ENCODE peak calls at places on chromosomes 4 and X, in ten cellular contexts. D, N, G, V, T, W, Q, S, E and C are unnamed samples.

GRCh38 chr4:57110635-57111546 is 706 bp upstream of the IGFBP7 start:
- DNase-seq in D (peak; percentile 45), N (no peak), G (peak; percentile 10), V (peak; percentile 33), T (peak; percentile 70), W (peak; percentile 60), Q (no peak), S (no peak), E (no peak), C (no peak)

GRCh38 chr4:51853027-51853682 is 10.2 kb downstream of the DCUN1D4 start:
- DNase-seq in D (no peak), N (no peak), G (no peak), V (peak; percentile 13), T (no peak), W (no peak), Q (no peak), S (no peak), E (no peak), C (no peak)

GRCh38 chrX:32937043-32937442 is 274.3 kb downstream of the DMD start:
- DNase-seq in D (no peak), N (no peak), G (no peak), V (peak; percentile 3), T (no peak), W (no peak), Q (no peak), S (no peak), E (no peak), C (no peak)

GRCh38 chr4:129852434-129852833 is 756.5 kb downstream of the C4orf33 start:
- DNase-seq in D (no peak), N (no peak), G (no peak), V (no peak), T (no peak), W (no peak), Q (no peak), S (no peak), E (no peak), C (no peak)

GRCh38 chr4:185902654-185903053 is 90.7 kb upstream of the SORBS2 start:
- DNase-seq in D (no peak), N (no peak), G (no peak), V (no peak), T (no peak), W (no peak), Q (no peak), S (no peak), E (no peak), C (no peak)

GRCh38 chr4:159105761-159106243 is 2.9 kb downstream of the RAPGEF2 start:
- DNase-seq in D (peak; percentile 18), N (no peak), G (peak; percentile 44), V (no peak), T (peak; percentile 47), W (no peak), Q (no peak), S (no peak), E (no peak), C (no peak)

GRCh38 chrX:24231169-24231568 is 81.6 kb downstream of the ZFX start:
- DNase-seq in D (peak; percentile 31), N (no peak), G (no peak), V (no peak), T (peak; percentile 84), W (peak; percentile 76), Q (peak; percentile 64), S (no peak), E (no peak), C (no peak)

GRCh38 chrX:136954930-136955329 is 74.4 kb upstream of the RBMX start:
- DNase-seq in D (peak; percentile 52), N (no peak), G (no peak), V (peak; percentile 16), T (peak; percentile 48), W (peak; percentile 8), Q (no peak), S (no peak), E (no peak), C (no peak)

GRCh38 chr4:85825937-85826678 is 351.2 kb downstream of the ARHGAP24 start:
- DNase-seq in D (no peak), N (no peak), G (no peak), V (peak; percentile 67), T (peak; percentile 83), W (no peak), Q (peak; percentile 48), S (no peak), E (no peak), C (no peak)